ENCODE peak calls at places on chromosome 5, in eight cellular contexts. K is dorsolateral prefrontal cortex; W is foreskin fibroblast; Q is RWPE1; F is fibroblast of lung; J is Panc1; G is glutamatergic neuron; V is CD8-positive, alpha-beta T cell. M is an unnamed sample.
A peak's percentile ranks its signal among the peaks of the same experiment; 100 is the strongest.

GRCh38 chr5:126594676-126595485 is at the start of gene ALDH7A1:
- DNase-seq in K (peak; percentile 86), W (peak; percentile 98), J (peak; percentile 77), V (peak; percentile 16), Q (peak; percentile 68), F (peak; percentile 95), G (peak; percentile 97), M (peak; percentile 98)

GRCh38 chr5:62494772-62495171 is 82.2 kb downstream of the IPO11 start:
- DNase-seq in Q (no peak), V (no peak), J (no peak), W (no peak), F (no peak), K (no peak), G (no peak), M (no peak)

GRCh38 chr5:149053027-149053705 is 9.7 kb downstream of the SH3TC2 start:
- DNase-seq in Q (peak; percentile 64), W (peak; percentile 83), V (no peak), G (no peak), K (no peak), F (peak; percentile 78), J (no peak), M (peak; percentile 47)

GRCh38 chr5:132770476-132771159 is 6.4 kb downstream of the SEPTIN8 start:
- DNase-seq in K (no peak), V (no peak), Q (no peak), F (no peak), J (no peak), W (peak; percentile 67), G (no peak), M (no peak)

GRCh38 chr5:68368686-68369359 is 153.3 kb downstream of the PIK3R1 start:
- DNase-seq in J (no peak), V (no peak), Q (peak; percentile 58), F (peak; percentile 44), G (no peak), K (no peak), W (peak; percentile 60), M (peak; percentile 58)

GRCh38 chr5:125412051-125412560 is 665.7 kb upstream of the ZNF608 start:
- DNase-seq in F (peak; percentile 60), V (no peak), K (peak; percentile 47), W (peak; percentile 52), J (no peak), Q (peak; percentile 25), G (no peak), M (peak; percentile 64)

GRCh38 chr5:114391321-114391720 is 29.5 kb downstream of the KCNN2 start:
- DNase-seq in V (no peak), J (no peak), W (peak; percentile 64), K (no peak), F (peak; percentile 33), Q (no peak), G (no peak), M (no peak)

GRCh38 chr5:3101561-3101960 is 350.1 kb upstream of the IRX2 start:
- DNase-seq in K (no peak), G (no peak), V (no peak), F (no peak), Q (no peak), W (no peak), J (no peak), M (no peak)

GRCh38 chr5:134034326-134034725 is 29.6 kb upstream of the VDAC1 start:
- DNase-seq in K (no peak), V (no peak), Q (no peak), W (no peak), F (no peak), G (no peak), J (no peak), M (no peak)

GRCh38 chr5:178120661-178121357 is 7.5 kb downstream of the N4BP3 start:
- DNase-seq in W (peak; percentile 54), K (peak; percentile 67), F (peak; percentile 46), J (no peak), G (peak; percentile 76), V (peak; percentile 84), Q (peak; percentile 53), M (peak; percentile 79)

DNA sequence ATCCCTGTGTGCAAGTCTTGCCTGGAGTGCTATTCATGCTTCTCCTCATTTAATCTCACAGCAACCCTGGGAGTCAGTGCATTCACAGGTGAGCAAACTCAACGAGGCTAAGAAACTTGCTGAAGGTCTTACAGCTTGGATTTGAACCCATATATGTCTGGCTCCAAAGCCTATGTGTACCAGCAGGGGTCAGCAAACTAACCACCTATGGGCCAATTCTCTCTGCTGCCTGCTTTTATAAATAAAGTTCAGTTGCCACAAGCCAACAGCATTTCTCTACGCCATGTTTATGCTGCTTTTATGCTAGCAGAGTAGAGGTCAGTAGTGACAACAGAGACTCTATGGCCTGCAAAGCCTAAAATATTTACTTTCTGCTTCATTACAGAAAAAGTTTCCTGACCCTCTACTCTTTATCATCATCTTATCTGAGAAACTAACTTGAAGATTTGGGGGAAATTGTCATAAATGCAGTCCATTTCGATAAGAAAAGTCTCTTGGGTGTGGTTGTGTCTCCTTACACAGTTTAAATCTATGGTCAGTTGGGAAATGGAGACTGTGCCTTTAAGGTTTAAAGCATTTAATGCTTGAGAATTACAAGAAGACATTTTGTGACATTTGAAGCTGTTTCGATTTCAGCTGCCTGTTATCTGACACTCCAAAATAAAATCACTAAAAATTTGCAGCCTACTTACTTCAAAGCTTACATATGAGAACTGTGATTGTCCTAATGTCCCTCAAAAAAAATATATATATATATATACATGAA is 137.7 kb downstream of the PRELID2 start:
- DNase-seq in W (peak; percentile 72), V (no peak), G (peak; percentile 20), Q (peak; percentile 20), K (no peak), J (peak; percentile 30), F (peak; percentile 20), M (peak; percentile 75)
- TF ChIP-seq CTCF in W (peak; percentile 58), V (no peak), G (peak; percentile 55), Q (peak; percentile 16), K (no peak), J (peak; percentile 74), F (peak; percentile 54), M (peak; percentile 68)

GRCh38 chr5:43649256-43649655 is 46.3 kb downstream of the NNT start:
- DNase-seq in F (peak; percentile 78), G (no peak), W (peak; percentile 85), V (no peak), Q (no peak), J (no peak), K (no peak), M (no peak)

GRCh38 chr5:43647789-43648188 is 44.8 kb downstream of the NNT start:
- DNase-seq in J (no peak), V (no peak), F (no peak), K (no peak), W (no peak), Q (no peak), G (no peak), M (no peak)

GRCh38 chr5:43648499-43649124 is 45.6 kb downstream of the NNT start:
- DNase-seq in G (no peak), Q (no peak), K (no peak), W (peak; percentile 77), V (no peak), J (no peak), F (no peak), M (no peak)

GRCh38 chr5:43643750-43644149 is 40.8 kb downstream of the NNT start:
- DNase-seq in J (no peak), W (no peak), V (no peak), Q (no peak), G (peak; percentile 67), K (no peak), F (no peak), M (no peak)

DNA sequence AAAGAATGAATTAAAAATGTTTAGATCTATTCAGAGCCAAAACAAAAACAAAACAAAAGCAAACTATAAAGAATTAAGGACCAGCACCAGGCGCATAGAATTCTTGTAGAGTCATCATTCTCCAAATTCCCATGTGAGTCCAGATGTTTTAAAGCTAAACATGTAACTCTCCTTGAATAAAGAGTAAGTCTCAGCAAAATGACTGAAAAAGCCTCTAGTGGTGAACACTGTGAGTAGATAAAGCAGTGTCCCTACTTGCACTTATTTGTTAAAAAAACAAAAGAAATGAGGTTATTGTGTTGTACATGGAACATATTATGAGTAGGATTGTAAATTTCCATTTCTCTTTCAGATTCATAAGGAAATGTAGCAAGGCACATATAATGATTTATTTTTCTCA is 44.0 kb downstream of the NNT start:
- DNase-seq in W (peak; percentile 40), K (no peak), J (no peak), G (no peak), V (no peak), F (no peak), Q (no peak), M (no peak)
- TF ChIP-seq CTCF in W (no peak), K (no peak), J (peak; percentile 5), G (no peak), V (no peak), F (no peak), Q (no peak), M (no peak)

GRCh38 chr5:75588666-75589065 is 22.6 kb upstream of the ANKDD1B start:
- DNase-seq in G (no peak), J (no peak), V (no peak), K (no peak), Q (no peak), F (no peak), W (no peak), M (no peak)

GRCh38 chr5:75584641-75585040 is 26.6 kb upstream of the ANKDD1B start:
- DNase-seq in W (no peak), Q (no peak), G (no peak), F (no peak), V (no peak), K (no peak), J (no peak), M (peak; percentile 9)
- TF ChIP-seq CTCF in W (peak; percentile 14), Q (no peak), G (no peak), F (no peak), V (no peak), K (no peak), J (peak; percentile 35), M (peak; percentile 24)

GRCh38 chr5:75336625-75337336 is at the start of gene HMGCR:
- DNase-seq in Q (peak; percentile 97), F (peak; percentile 100), V (peak; percentile 97), J (peak; percentile 97), K (peak; percentile 100), G (peak; percentile 97), W (peak; percentile 100), M (peak; percentile 99)
- TF ChIP-seq CTCF in Q (peak; percentile 81), F (peak; percentile 27), V (no peak), J (peak; percentile 51), K (peak; percentile 14), G (peak; percentile 11), W (peak; percentile 3), M (no peak)

GRCh38 chr5:180161420-180162303 is 47.3 kb downstream of the RASGEF1C start:
- DNase-seq in V (no peak), Q (no peak), K (peak; percentile 77), W (no peak), G (no peak), F (no peak), J (no peak), M (no peak)
- TF ChIP-seq CTCF in V (no peak), Q (no peak), K (peak; percentile 61), W (no peak), G (no peak), F (no peak), J (peak; percentile 49), M (no peak)

M was measured in MCF 10A.